ENCODE peak calls at places on chromosomes 3 and 15, in five cellular contexts. N is CD8-positive, alpha-beta T cell; Q is mammary epithelial cell; A is tibial nerve; Z is cardiac fibroblast. G is an unnamed sample.

GRCh38 chr3:119173325-119173724 is at the start of gene UPK1B:
- DNase-seq in N (no peak), A (no peak), Z (no peak), Q (no peak), G (no peak)

GRCh38 chr3:106610362-106610997 is 741.7 kb upstream of the CBLB start:
- DNase-seq in Z (no peak), N (no peak), Q (peak), A (no peak), G (no peak)

GRCh38 chr15:82540055-82540983 is at the start of gene RPS17:
- DNase-seq in Z (peak), N (peak), A (peak), Q (peak), G (peak)

GRCh38 chr15:91135201-91136130 is 35.4 kb downstream of the SV2B start:
- DNase-seq in Z (no peak), Q (no peak), N (no peak), A (no peak), G (no peak)

GRCh38 chr3:67362686-67363085 is 291.7 kb downstream of the SUCLG2 start:
- DNase-seq in A (no peak), N (no peak), Q (peak), Z (no peak), G (no peak)

GRCh38 chr3:65677486-65677885 is 361.2 kb downstream of the MAGI1 start:
- DNase-seq in A (no peak), Q (no peak), N (no peak), Z (no peak), G (no peak)

GRCh38 chr3:99895706-99896441 is 78.2 kb downstream of the CMSS1 start:
- DNase-seq in A (no peak), Z (peak), N (no peak), Q (peak), G (no peak)

GRCh38 chr3:113174806-113175490 is 36.4 kb upstream of the BOC start:
- DNase-seq in A (no peak), Q (no peak), Z (peak), N (no peak), G (no peak)

GRCh38 chr3:42101048-42101447 is 9.9 kb downstream of the TRAK1 start:
- DNase-seq in Q (peak), N (no peak), Z (peak), A (no peak), G (no peak)

GRCh38 chr3:94234177-94234788 is 171.4 kb downstream of the NSUN3 start:
- DNase-seq in Q (peak), N (no peak), A (no peak), Z (peak), G (no peak)

GRCh38 chr3:171565671-171566070 is 105.5 kb upstream of the TNIK start:
- DNase-seq in Q (no peak), N (no peak), A (no peak), Z (peak), G (no peak)

GRCh38 chr3:87614998-87615397 is 338.6 kb upstream of the POU1F1 start:
- DNase-seq in Z (no peak), Q (no peak), A (no peak), N (no peak), G (no peak)

GRCh38 chr3:72625616-72626337 is 222.5 kb downstream of the SHQ1 start:
- DNase-seq in Q (peak), Z (peak), A (no peak), N (no peak), G (no peak)

GRCh38 chr3:43996379-43997301 is 245.0 kb upstream of the TOPAZ1 start:
- DNase-seq in N (no peak), Q (peak), A (no peak), Z (peak), G (no peak)

GRCh38 chr3:62567097-62568021 is 194.0 kb upstream of the FEZF2 start:
- DNase-seq in Z (peak), N (no peak), Q (peak), A (no peak), G (no peak)

GRCh38 chr3:62562017-62562416 is 188.7 kb upstream of the FEZF2 start:
- DNase-seq in A (no peak), Z (peak), Q (no peak), N (no peak), G (no peak)

GRCh38 chr3:62562596-62562995 is 189.2 kb upstream of the FEZF2 start:
- DNase-seq in N (no peak), Z (peak), Q (no peak), A (no peak), G (no peak)

GRCh38 chr3:62569609-62570008 is 196.3 kb upstream of the FEZF2 start:
- DNase-seq in N (no peak), A (no peak), Q (no peak), Z (no peak), G (no peak)

DNA sequence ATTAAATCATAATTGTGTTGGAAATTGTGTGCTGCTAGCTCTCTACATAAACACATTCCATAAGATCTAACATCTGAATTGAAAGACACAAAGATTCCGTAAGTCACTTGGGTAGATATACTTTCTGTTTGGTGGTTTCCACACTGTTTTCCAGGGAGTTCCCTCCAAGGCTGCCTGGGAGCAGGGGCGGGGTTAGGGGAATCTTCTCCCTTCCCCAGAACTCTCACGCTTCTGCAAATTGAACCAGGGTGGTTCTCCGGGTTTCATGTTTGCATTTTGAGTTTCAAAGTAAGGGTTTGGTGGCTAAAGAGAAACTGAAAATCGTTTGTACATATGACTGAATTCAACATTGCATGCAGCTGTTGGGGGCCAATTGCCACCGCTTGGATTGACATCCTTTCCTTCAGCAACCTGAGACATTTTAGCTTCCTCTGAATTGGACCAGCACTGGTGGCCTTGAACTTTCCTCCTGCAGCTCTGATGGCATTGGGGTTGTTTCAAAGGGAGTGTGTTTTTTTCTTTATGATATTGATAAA is 192.7 kb upstream of the FEZF2 start:
- DNase-seq in A (no peak), Z (no peak), N (no peak), Q (no peak), G (no peak)
- H3K4me3 ChIP-seq in A (no peak), Z (no peak), N (no peak), Q (no peak), G (no peak)

GRCh38 chr3:157327018-157327417 is 109.6 kb upstream of the PTX3 start:
- DNase-seq in Z (no peak), A (no peak), Q (no peak), N (no peak), G (no peak)
- TF ChIP-seq CTCF in Z (no peak), A (no peak), Q (no peak), N (no peak), G (no peak)

DNA sequence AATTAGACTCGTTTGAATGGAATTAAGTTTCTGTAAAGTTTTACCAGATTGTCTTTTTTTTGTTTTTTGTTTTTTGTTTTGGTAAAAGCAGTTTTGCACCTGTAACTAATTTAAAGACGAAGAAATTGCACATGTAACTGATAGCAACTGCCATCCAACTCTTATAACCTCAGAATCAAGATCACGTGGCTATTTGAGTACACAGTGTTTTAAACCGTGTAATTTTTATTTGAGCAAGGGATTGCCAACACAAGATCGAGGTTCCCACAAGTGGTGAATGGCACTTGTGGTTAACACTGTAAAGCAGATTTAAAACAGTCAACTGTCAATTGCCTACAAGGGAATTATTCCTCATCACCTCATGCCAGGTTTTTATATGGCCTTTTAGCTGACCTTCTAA is 67.3 kb downstream of the PPARG start:
- DNase-seq in Z (no peak), A (no peak), Q (no peak), N (no peak), G (no peak)
- H3K4me3 ChIP-seq in Z (no peak), A (no peak), Q (no peak), N (no peak), G (no peak)

GRCh38 chr3:69328903-69329302 is 57.0 kb downstream of the FRMD4B start:
- DNase-seq in Q (no peak), Z (no peak), N (no peak), A (no peak), G (no peak)

GRCh38 chr3:69328103-69328755 is 57.7 kb downstream of the FRMD4B start:
- DNase-seq in Z (no peak), N (no peak), A (no peak), Q (no peak), G (no peak)

GRCh38 chr3:69330891-69331400 is 54.9 kb downstream of the FRMD4B start:
- DNase-seq in N (no peak), A (no peak), Z (peak), Q (no peak), G (no peak)

GRCh38 chr3:69326821-69327433 is 59.0 kb downstream of the FRMD4B start:
- DNase-seq in Z (no peak), A (no peak), Q (no peak), N (peak), G (no peak)

GRCh38 chr3:69329897-69330296 is 56.0 kb downstream of the FRMD4B start:
- DNase-seq in Z (no peak), N (no peak), A (no peak), Q (no peak), G (no peak)
- TF ChIP-seq CTCF in Z (no peak), N (no peak), A (no peak), Q (no peak), G (no peak)

DNA sequence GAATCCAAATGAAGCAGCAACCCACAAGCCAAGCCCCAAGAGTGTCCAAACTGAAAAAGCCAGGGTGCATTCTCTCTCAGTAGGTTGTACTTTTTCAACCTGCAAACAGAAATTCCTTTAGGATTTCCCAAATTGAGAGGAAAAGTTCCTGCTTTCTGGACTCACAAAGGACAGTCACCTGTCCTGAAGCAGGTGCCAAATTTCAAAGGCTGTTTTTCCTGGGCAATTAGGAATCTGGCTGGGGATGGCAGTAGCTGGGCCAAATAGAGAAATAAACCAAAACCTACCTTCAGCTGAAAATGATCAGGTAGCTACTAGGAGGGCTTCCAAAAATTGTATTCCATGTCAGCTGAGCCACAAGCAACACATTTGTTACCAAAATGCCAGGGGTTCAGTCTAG is 83.1 kb upstream of the TP63 start:
- DNase-seq in N (no peak), Z (no peak), A (no peak), Q (no peak), G (no peak)
- H3K4me3 ChIP-seq in N (no peak), Z (no peak), A (no peak), Q (no peak), G (no peak)

DNA sequence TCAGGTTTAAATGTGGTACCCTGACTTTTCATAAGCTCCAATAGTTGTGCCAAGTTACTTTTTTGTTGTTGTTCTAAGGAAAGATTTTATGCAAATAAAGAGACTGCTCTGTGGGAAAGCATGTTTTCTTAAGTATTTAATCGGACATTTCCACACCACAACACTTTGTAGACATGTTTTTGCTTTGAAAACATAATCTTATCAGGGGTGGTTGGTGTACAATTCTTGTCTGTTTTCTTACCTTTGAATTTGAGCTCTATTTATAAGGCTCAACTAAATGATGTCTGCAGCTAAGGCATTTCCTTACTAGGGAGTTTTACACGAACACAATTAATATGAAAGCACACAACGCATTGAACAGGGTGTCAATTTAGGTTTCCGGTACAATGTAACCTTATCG is 81.5 kb upstream of the CDIN1 start:
- DNase-seq in Q (no peak), A (no peak), Z (peak), N (no peak), G (no peak)
- TF ChIP-seq CTCF in Q (no peak), A (no peak), Z (no peak), N (no peak), G (no peak)

GRCh38 chr3:79341961-79342360 is 425.8 kb downstream of the ROBO1 start:
- DNase-seq in Z (no peak), Q (no peak), N (no peak), A (no peak), G (no peak)

GRCh38 chr3:79339846-79340245 is 428.0 kb downstream of the ROBO1 start:
- DNase-seq in Q (no peak), Z (no peak), A (no peak), N (no peak), G (no peak)

DNA sequence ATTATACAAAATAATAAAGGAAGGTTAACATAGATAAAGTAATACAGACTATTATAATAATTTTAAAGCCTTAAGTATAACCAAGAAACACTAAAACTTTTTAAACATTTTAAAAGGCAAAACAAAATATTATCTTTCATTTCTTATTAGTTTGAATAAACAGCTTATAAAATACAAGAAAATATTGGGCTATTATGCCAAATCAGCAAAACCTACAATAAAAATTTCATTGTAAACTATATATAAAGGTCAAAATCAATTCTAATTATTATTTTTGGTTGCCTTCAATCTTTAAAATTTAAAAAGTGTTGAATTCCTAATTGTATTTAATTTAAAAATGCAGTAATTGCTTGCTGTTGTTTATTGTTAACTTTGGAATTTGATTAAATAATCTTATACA is 430.0 kb downstream of the ROBO1 start:
- DNase-seq in Z (no peak), Q (no peak), A (no peak), N (no peak), G (no peak)
- H3K4me3 ChIP-seq in Z (no peak), Q (no peak), A (no peak), N (no peak), G (no peak)

DNA sequence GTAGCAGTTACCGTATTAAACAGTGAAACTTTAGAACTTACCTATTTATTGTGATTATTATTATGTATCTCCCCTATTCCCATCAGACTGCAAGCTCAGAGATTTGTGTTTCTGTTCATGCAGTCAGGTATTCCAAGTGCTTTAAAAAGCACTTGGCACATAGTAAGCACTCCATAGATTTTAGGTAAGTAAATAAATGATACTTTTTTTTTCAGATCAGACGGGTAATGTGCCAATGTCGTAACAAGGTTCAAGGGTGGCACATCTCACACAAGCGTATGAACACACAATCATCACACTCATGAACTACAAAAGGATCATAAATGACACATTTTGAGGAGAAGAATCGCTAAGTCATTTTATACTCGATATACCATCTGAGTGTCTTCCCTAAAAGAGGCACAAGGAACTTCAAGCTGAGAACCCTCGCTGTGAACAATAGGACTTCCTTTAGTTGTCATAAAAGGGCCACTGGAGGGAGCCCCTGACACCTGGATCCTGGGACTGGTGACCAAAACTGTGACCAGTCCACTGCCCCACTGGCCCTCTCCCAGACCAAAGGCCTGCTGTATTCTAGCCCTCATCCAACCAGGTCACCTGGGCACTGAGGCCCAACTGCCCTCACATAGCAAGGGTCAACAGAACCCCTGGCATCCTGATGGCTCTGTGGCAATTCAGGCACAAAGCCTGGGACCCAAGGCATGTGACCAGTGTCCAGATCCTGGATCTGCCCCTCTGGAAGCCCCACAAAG is 32.1 kb downstream of the KIF9 start:
- DNase-seq in Z (peak), N (no peak), A (peak), Q (peak), G (no peak)
- TF ChIP-seq CTCF in Z (peak), N (no peak), A (peak), Q (peak), G (peak)

DNA sequence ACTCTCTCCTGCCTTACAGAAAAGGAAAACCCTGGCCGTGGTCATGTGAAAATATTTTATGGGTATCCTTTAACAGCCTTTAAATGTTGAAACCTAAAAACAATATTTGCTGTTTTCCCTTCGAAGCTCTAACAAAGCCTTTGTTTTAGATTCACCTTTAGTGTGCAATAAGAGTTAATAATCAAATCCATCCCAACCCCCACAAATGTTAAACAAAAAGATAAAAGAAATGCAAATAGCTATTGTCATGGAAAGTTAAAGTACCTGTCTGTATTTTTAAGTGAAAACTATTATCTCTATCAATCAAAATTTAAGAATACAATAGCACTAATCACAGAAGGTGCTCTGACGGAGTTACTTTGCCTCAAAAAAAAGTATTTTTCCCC is 279.3 kb downstream of the FOXP1 start:
- DNase-seq in N (no peak), Q (no peak), A (no peak), Z (no peak), G (no peak)
- H3K4me3 ChIP-seq in N (peak), Q (peak), A (no peak), Z (no peak), G (peak)